ENCODE peak calls at places on chromosomes 16 and 17, in six cellular contexts. V, F, B, K, M and A are unnamed samples.

GRCh38 chr17:59916446-59916845 is 23.5 kb downstream of the RPS6KB1 start:
- DNase-seq in V (no peak), F (no peak), B (no peak), K (no peak), M (no peak), A (no peak)

GRCh38 chr17:3827124-3827773 is 18.8 kb downstream of the NCBP3 start:
- DNase-seq in V (peak), F (no peak), B (peak), K (no peak), M (peak), A (peak)

GRCh38 chr17:28174352-28175046 is 132.0 kb downstream of the NLK start:
- DNase-seq in V (no peak), F (no peak), B (no peak), K (no peak), M (no peak), A (peak)

GRCh38 chr16:919658-920631 is 50.8 kb downstream of the LMF1 start:
- DNase-seq in V (no peak), F (peak), B (no peak), K (peak), M (no peak), A (no peak)

GRCh38 chr17:57603978-57604377 is 141.1 kb downstream of the CCDC182 start:
- DNase-seq in V (peak), F (no peak), B (no peak), K (no peak), M (peak), A (no peak)

GRCh38 chr17:55726440-55726839 is 3.8 kb upstream of the TMEM100 start:
- DNase-seq in V (peak), F (peak), B (peak), K (peak), M (peak), A (no peak)

GRCh38 chr16:25210758-25211157 is 6.0 kb upstream of the AQP8 start:
- DNase-seq in V (no peak), F (no peak), B (no peak), K (no peak), M (no peak), A (peak)

GRCh38 chr16:74117798-74118197 is 178.8 kb upstream of the PSMD7 start:
- DNase-seq in V (no peak), F (no peak), B (no peak), K (no peak), M (no peak), A (no peak)

GRCh38 chr17:77716289-77716929 is 242.1 kb upstream of the TNRC6C start:
- DNase-seq in V (no peak), F (no peak), B (no peak), K (no peak), M (no peak), A (no peak)

GRCh38 chr17:34719569-34719968 is 140.2 kb downstream of the TMEM132E start:
- DNase-seq in V (no peak), F (no peak), B (no peak), K (no peak), M (no peak), A (no peak)

GRCh38 chr17:68155692-68156091 is 92.2 kb upstream of the AMZ2 start:
- DNase-seq in V (no peak), F (no peak), B (no peak), K (no peak), M (no peak), A (no peak)

GRCh38 chr16:84144301-84144858 is 597 bp downstream of the HSDL1 start:
- DNase-seq in V (peak), F (no peak), B (peak), K (peak), M (peak), A (peak)

GRCh38 chr16:12470311-12471229 is 333.1 kb downstream of the CPPED1 start:
- DNase-seq in V (no peak), F (peak), B (no peak), K (peak), M (no peak), A (no peak)

GRCh38 chr16:72838999-72839398 is 208.9 kb downstream of the ZFHX3 start:
- DNase-seq in V (no peak), F (no peak), B (no peak), K (no peak), M (no peak), A (no peak)

GRCh38 chr16:12339686-12340085 is 363.2 kb downstream of the SNX29 start:
- DNase-seq in V (no peak), F (no peak), B (no peak), K (no peak), M (no peak), A (no peak)

GRCh38 chr17:73198930-73199260 is 6.0 kb downstream of the COG1 start:
- DNase-seq in V (no peak), F (no peak), B (no peak), K (no peak), M (no peak), A (no peak)

GRCh38 chr17:1597861-1598342 is 30.7 kb downstream of the SLC43A2 start:
- DNase-seq in V (peak), F (no peak), B (no peak), K (no peak), M (peak), A (no peak)

GRCh38 chr17:28421775-28422305 is 15.8 kb upstream of the SLC46A1 start:
- DNase-seq in V (no peak), F (no peak), B (no peak), K (no peak), M (no peak), A (no peak)

DNA sequence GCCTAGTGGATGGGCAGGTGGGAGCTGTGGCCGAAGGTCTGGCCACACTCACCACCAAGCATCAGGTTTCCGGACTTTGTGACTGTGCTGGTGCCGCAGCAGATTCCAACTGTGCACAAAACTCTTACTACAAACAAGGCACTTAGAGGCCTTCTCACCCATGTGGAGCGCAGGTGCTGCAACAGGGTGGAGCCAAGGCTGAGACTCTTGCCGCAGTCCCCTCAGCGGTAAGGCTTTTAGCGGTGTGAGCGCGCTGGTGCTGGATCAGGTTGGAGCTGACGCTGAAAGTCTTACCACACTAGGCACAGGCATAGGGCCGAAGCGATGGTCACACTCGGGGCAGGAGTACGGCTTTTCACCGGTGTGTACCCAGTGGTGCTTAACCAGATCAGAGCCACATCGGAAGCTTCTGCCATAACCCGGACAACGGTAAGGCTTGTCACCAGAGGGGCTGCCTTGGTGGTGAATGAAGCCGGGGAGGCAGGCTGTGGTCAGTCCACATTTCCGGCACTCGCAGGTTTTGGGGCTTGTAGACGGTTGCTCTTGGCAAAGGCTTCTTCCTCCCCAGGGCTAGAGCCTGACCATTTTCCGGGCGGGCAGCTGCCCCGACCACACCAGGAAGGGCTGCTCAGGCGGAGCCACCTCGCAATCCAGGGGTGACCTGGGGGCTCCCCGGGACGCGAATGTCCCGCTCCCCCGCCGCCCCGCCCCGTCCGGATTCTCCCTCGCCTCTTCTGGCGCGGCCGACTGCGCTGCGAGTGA is 1.0 kb upstream of the ARMC5 start:
- DNase-seq in V (no peak), F (peak), B (peak), K (peak), M (peak), A (no peak)
- TF ChIP-seq POLR2A in V (no peak), F (no peak), B (peak), K (no peak), M (no peak), A (peak)

GRCh38 chr16:68227183-68227793 is 8.6 kb downstream of the ESRP2 start:
- DNase-seq in V (no peak), F (peak), B (no peak), K (no peak), M (peak), A (no peak)
- TF ChIP-seq POLR2A in V (no peak), F (no peak), B (no peak), K (no peak), M (no peak), A (no peak)

DNA sequence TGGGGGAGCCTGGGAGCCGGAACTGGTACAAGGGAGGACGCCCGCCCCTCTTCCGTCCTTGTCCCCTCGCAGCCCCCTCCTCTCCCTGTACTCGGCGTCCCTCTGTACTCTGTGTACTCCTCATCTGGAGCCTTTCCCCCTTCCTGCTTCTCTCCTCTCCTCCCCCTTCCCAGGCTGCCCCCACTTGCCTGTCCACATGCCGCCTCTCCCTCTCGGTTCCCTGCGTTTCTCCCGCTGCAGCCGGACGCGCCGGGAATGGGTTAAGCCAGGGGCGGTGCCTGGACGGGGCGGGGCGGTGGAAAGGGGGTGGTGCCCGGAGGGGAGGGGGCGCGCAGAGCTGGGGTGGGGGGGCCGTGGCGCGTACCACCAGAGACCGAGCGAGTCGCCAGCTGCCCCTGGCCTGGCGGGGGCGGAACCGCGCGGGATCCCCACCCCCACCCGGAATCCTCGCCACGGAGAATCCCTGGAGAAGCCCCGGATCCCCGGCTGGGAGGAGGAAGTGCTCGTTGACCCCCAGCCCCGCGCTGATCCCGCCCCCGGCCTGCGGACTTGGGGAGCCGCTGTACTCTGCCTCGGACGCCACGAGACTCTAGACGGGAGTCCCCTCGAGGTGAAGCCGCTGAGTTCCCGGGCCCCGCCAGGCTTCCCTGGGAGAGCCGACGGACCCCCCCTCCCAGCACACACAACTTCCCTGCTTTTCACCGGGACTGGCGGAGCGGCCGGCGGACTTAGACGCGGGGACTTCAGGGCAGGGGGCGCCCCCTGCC is 22.5 kb downstream of the GJD3 start:
- DNase-seq in V (peak), F (peak), B (peak), K (peak), M (peak), A (peak)
- TF ChIP-seq POLR2A in V (peak), F (peak), B (peak), K (no peak), M (no peak), A (no peak)

GRCh38 chr17:7237761-7238417 is 1.4 kb downstream of the PHF23 start:
- DNase-seq in V (peak), F (peak), B (peak), K (peak), M (peak), A (peak)
- TF ChIP-seq POLR2A in V (peak), F (no peak), B (no peak), K (no peak), M (no peak), A (no peak)

GRCh38 chr16:31142109-31143035 is 6.8 kb upstream of the PRSS8 start:
- DNase-seq in V (peak), F (peak), B (peak), K (peak), M (peak), A (peak)
- TF ChIP-seq POLR2A in V (peak), F (no peak), B (peak), K (peak), M (no peak), A (no peak)

DNA sequence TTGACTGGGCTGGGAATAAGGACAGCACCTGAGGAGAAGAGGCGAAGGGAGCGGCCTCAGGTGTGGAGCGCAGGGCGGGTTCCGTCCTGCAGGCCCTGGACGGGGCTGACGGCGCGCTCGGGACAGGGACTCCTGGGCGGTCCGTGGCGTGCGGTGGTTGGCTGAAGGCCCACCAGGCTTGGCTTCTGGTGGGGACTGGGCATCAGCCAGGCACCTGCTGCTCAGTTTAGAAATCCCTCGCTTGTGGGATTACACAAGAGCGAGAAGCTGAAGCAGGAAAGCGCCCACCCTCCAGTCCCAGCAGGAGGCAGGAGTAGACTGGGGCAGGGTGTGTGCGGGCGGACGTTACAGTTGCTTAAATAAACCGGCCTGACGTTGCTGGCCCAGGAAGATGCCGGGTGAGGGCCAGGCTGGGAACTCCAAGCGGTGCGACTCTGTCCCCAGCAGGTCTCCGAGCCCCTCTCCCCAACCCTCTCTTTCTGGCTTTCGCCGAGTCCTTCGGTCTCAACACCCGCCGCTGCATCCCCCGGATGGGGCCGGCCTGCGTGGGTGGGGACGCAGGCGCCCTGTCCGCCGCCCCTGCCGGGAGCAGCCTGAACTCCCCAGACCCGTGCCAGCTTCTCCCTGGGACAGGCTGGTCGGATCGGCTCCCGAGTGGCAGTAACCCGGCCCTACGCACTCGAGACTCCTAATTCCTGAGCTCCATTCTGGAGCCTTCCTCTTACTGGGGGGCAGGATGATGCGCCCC is 639 bp downstream of the MIF4GD start:
- DNase-seq in V (peak), F (peak), B (peak), K (peak), M (peak), A (peak)
- TF ChIP-seq POLR2A in V (no peak), F (no peak), B (peak), K (peak), M (no peak), A (no peak)